ENCODE peak calls at places on chromosomes 4 and X, in nine cellular contexts. M, S, U, Q, H, Z, W, P and K are unnamed samples.

GRCh38 chr4:6058531-6059374 is 40.5 kb upstream of the C4orf50 start:
- DNase-seq in M (no peak), S (no peak), U (no peak), Q (no peak), H (no peak), Z (no peak), W (no peak), P (no peak), K (no peak)

GRCh38 chr4:24730256-24731001 is 64.9 kb upstream of the SOD3 start:
- DNase-seq in M (peak), S (no peak), U (peak), Q (peak), H (no peak), Z (no peak), W (no peak), P (no peak), K (no peak)

GRCh38 chrX:137547291-137547690 is 18.6 kb upstream of the ZIC3 start:
- DNase-seq in M (no peak), S (no peak), U (no peak), Q (no peak), H (peak), Z (no peak), W (no peak), P (no peak), K (no peak)

GRCh38 chrX:47854474-47854873 is 17.8 kb downstream of the ZNF81 start:
- DNase-seq in M (peak), S (peak), U (peak), Q (peak), H (peak), Z (no peak), W (no peak), P (no peak), K (no peak)

GRCh38 chr4:1976416-1977352 is 32.1 kb downstream of the NELFA start:
- DNase-seq in M (no peak), S (no peak), U (no peak), Q (no peak), H (no peak), Z (no peak), W (no peak), P (no peak), K (no peak)

GRCh38 chrX:137166591-137166990 is 132.8 kb upstream of the GPR101 start:
- DNase-seq in M (no peak), S (no peak), U (no peak), Q (no peak), H (peak), Z (no peak), W (peak), P (no peak), K (no peak)

GRCh38 chr4:97720869-97721432 is 422.3 kb downstream of the STPG2 start:
- DNase-seq in M (no peak), S (no peak), U (no peak), Q (no peak), H (peak), Z (peak), W (no peak), P (no peak), K (no peak)

GRCh38 chrX:131405497-131405896 is 116.4 kb upstream of the IGSF1 start:
- DNase-seq in M (no peak), S (no peak), U (no peak), Q (no peak), H (peak), Z (no peak), W (no peak), P (no peak), K (no peak)

GRCh38 chrX:11967986-11968385 is 170.3 kb upstream of the FRMPD4 start:
- DNase-seq in M (no peak), S (no peak), U (no peak), Q (no peak), H (no peak), Z (no peak), W (no peak), P (no peak), K (no peak)

GRCh38 chrX:29455702-29456101 is 759.7 kb upstream of the MAGEB2 start:
- DNase-seq in M (no peak), S (no peak), U (no peak), Q (no peak), H (no peak), Z (no peak), W (no peak), P (no peak), K (no peak)

GRCh38 chr4:15400911-15401671 is 26.7 kb upstream of the C1QTNF7 start:
- DNase-seq in M (peak), S (no peak), U (peak), Q (peak), H (no peak), Z (no peak), W (no peak), P (no peak), K (peak)

GRCh38 chrX:12138366-12139313 is at the start of gene FRMPD4:
- DNase-seq in M (no peak), S (no peak), U (no peak), Q (no peak), H (peak), Z (no peak), W (no peak), P (no peak), K (peak)

GRCh38 chrX:148574247-148574973 is 74.0 kb downstream of the AFF2 start:
- DNase-seq in M (no peak), S (no peak), U (no peak), Q (no peak), H (no peak), Z (no peak), W (no peak), P (no peak), K (no peak)

GRCh38 chr4:6602289-6602688 is 27.3 kb downstream of the MAN2B2 start:
- DNase-seq in M (no peak), S (no peak), U (no peak), Q (no peak), H (no peak), Z (no peak), W (no peak), P (no peak), K (no peak)

GRCh38 chr4:832108-832507 is 6.2 kb upstream of the CPLX1 start:
- DNase-seq in M (no peak), S (no peak), U (no peak), Q (no peak), H (no peak), Z (no peak), W (no peak), P (no peak), K (peak)

GRCh38 chr4:6502747-6503465 is 30.5 kb upstream of the PPP2R2C start:
- DNase-seq in M (no peak), S (no peak), U (no peak), Q (no peak), H (no peak), Z (no peak), W (no peak), P (no peak), K (no peak)

GRCh38 chr4:65126200-65126599 is 544.1 kb downstream of the EPHA5 start:
- DNase-seq in M (no peak), S (no peak), U (no peak), Q (no peak), H (no peak), Z (no peak), W (no peak), P (no peak), K (no peak)
- H3K27ac ChIP-seq in M (no peak), S (no peak), U (no peak), Q (no peak), H (no peak), Z (no peak), W (no peak), P (no peak), K (no peak)

GRCh38 chrX:129932137-129932791 is 26.3 kb downstream of the UTP14A start:
- DNase-seq in M (peak), S (no peak), U (peak), Q (peak), H (peak), Z (peak), W (peak), P (peak), K (peak)
- H3K4me3 ChIP-seq in M (peak), S (peak), U (peak), Q (peak), H (peak), Z (peak), W (peak), P (peak), K (peak)

GRCh38 chrX:149630681-149631292 is 805 bp downstream of the TMEM185A start:
- DNase-seq in M (no peak), S (no peak), U (no peak), Q (no peak), H (no peak), Z (peak), W (peak), P (no peak), K (no peak)
- H3K27ac ChIP-seq in M (peak), S (no peak), U (peak), Q (peak), H (no peak), Z (no peak), W (no peak), P (peak), K (no peak)

GRCh38 chr4:156335721-156336120 is 382.1 kb upstream of the CTSO start:
- DNase-seq in M (no peak), S (no peak), U (no peak), Q (no peak), H (no peak), Z (no peak), W (no peak), P (no peak), K (no peak)
- H3K4me3 ChIP-seq in M (no peak), S (no peak), U (no peak), Q (no peak), H (no peak), Z (no peak), W (no peak), P (no peak), K (no peak)

DNA sequence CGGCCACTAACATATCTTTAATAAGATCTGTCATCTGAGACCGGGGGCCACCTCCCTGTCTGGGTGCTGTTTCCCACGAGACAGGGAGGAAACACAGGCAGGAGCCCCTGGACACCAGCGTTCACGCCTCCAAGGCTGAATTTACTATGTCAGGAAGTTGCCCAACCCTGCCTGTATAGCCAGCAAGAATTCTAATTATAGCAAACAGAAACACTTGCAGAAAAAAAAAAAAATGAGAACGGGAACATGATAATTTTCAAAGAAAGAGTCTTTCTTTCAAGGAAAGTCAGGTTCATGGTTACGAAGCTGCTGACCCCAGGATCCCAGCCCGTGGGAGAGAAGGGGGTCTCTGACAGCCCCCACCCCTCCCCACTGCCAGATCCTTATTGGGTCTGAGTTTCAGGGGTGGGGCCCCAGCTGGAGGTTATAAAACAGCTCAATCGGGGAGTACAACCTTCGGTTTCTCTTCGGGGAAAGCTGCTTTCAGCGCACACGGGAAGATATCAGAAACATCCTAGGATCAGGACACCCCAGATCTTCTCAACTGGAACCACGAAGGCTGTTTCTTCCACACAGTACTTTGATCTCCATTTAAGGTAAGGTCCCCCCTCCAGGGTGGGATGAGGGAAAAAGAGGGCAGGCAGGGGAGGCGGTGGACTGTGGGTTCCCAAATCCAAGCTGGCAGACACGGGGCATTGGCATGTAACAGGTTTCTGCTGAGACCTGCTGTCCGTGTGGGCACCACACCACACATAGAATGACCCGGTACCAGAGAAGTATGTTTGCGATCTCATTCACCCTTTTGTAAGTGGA is at the start of gene IL3RA:
- DNase-seq in M (peak), S (no peak), U (no peak), Q (peak), H (no peak), Z (no peak), W (no peak), P (no peak), K (peak)
- H3K27ac ChIP-seq in M (peak), S (no peak), U (peak), Q (no peak), H (no peak), Z (no peak), W (no peak), P (no peak), K (peak)

GRCh38 chr4:20253799-20254409 is 2.2 kb downstream of the SLIT2 start:
- DNase-seq in M (peak), S (no peak), U (peak), Q (peak), H (peak), Z (no peak), W (no peak), P (no peak), K (peak)
- H3K4me3 ChIP-seq in M (peak), S (peak), U (peak), Q (peak), H (peak), Z (no peak), W (no peak), P (no peak), K (peak)

DNA sequence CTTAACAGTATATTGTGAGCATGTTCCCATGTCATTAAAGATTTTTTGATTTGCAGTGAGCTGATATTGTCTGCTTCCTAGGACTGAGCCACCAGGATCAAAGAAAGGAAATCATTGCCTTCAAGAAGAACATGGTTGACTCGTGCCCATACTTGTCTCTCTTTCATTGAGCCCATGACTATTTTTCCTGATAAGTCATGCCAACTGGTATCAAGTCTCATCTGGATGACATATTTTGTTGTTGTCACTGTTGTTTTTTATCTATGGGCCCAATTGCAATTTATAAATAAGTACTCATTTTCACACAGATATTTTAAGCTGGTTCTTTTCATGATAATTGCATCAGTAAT is 10.2 kb upstream of the RHOH start:
- DNase-seq in M (no peak), S (no peak), U (no peak), Q (no peak), H (no peak), Z (no peak), W (no peak), P (no peak), K (no peak)
- H3K27ac ChIP-seq in M (no peak), S (no peak), U (no peak), Q (no peak), H (no peak), Z (no peak), W (no peak), P (no peak), K (no peak)

DNA sequence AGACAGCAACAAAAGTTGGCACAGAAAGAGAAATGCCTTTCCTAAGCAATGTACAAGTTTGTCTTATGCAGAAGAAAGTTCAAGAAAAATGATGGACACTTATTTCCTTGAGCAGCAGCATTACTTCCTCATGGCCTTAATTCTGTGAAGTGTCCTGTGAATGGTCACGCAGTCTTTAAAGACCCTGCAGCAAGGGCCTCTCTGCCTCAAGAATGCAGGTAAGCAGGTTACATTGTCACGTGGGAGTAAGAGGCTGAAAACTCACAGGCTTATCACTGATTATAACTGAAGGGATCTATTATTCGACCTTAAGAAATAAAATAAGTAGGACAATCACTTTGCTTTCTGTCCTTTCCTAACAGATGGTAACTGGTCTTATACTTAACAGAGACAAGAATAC is 109.1 kb downstream of the ATP8A1 start:
- DNase-seq in M (no peak), S (no peak), U (no peak), Q (no peak), H (no peak), Z (no peak), W (no peak), P (no peak), K (no peak)
- H3K4me3 ChIP-seq in M (no peak), S (no peak), U (no peak), Q (no peak), H (no peak), Z (no peak), W (no peak), P (no peak), K (no peak)

GRCh38 chr4:54784188-54784671 is 126.5 kb downstream of the KIT start:
- DNase-seq in M (peak), S (no peak), U (peak), Q (peak), H (no peak), Z (no peak), W (peak), P (no peak), K (peak)
- H3K27ac ChIP-seq in M (peak), S (no peak), U (peak), Q (peak), H (no peak), Z (no peak), W (no peak), P (no peak), K (peak)